ENCODE peak calls at places on chromosomes 4 and X, in ten cellular contexts. A, C, Z, O, X, K, R, S, E and T are unnamed samples.

GRCh38 chrX:72181178-72182125 is at the start of gene PIN4:
- DNase-seq in C (peak; percentile 74), E (peak; percentile 100), R (peak; percentile 94), K (peak; percentile 89), O (peak; percentile 97), X (peak; percentile 99), Z (peak; percentile 42), A (peak; percentile 83), S (peak; percentile 93), T (peak; percentile 96)

GRCh38 chr4:14168919-14169318 is 541.4 kb upstream of the BOD1L1 start:
- DNase-seq in C (no peak), R (no peak), O (peak; percentile 82), A (no peak), Z (no peak), K (no peak), E (peak; percentile 19), S (no peak), X (peak; percentile 90), T (peak; percentile 96)

GRCh38 chr4:170716868-170717267 is 627.1 kb upstream of the AADAT start:
- DNase-seq in A (no peak), O (no peak), C (no peak), E (no peak), Z (no peak), K (no peak), X (no peak), S (no peak), R (no peak), T (peak; percentile 10)

GRCh38 chrX:131845201-131845600 is 177.9 kb upstream of the STK26 start:
- DNase-seq in E (no peak), R (no peak), C (no peak), S (no peak), X (no peak), O (no peak), A (no peak), K (no peak), Z (no peak), T (no peak)

GRCh38 chr4:39591290-39591689 is 47.4 kb downstream of the SMIM14 start:
- DNase-seq in C (no peak), S (no peak), O (no peak), K (no peak), Z (no peak), X (no peak), A (no peak), E (no peak), R (no peak), T (peak; percentile 40)

GRCh38 chrX:29090811-29091210 is 503.6 kb downstream of the IL1RAPL1 start:
- DNase-seq in R (no peak), A (no peak), O (peak; percentile 16), Z (no peak), S (no peak), K (no peak), X (no peak), C (no peak), E (peak; percentile 3), T (peak; percentile 15)

GRCh38 chr4:97984545-97985131 is 158.6 kb downstream of the STPG2 start:
- DNase-seq in X (no peak), S (no peak), Z (no peak), O (no peak), K (no peak), R (no peak), C (no peak), A (peak; percentile 32), E (no peak), T (no peak)

GRCh38 chrX:40459576-40460158 is 121.1 kb upstream of the ATP6AP2 start:
- DNase-seq in A (peak; percentile 38), Z (no peak), C (no peak), E (no peak), K (no peak), R (no peak), X (no peak), S (no peak), O (no peak), T (no peak)

GRCh38 chr4:85127653-85128052 is 161.2 kb upstream of the WDFY3 start:
- DNase-seq in E (peak; percentile 43), R (no peak), O (peak; percentile 35), X (peak; percentile 39), A (peak; percentile 64), K (no peak), S (peak; percentile 3), C (no peak), Z (no peak), T (peak; percentile 50)

GRCh38 chr4:6029254-6029653 is 11.0 kb upstream of the C4orf50 start:
- DNase-seq in R (no peak), K (no peak), C (no peak), S (no peak), E (no peak), A (no peak), Z (no peak), X (no peak), O (no peak), T (no peak)

GRCh38 chr4:155853189-155853588 is 12.9 kb downstream of the ASIC5 start:
- DNase-seq in C (no peak), O (no peak), A (no peak), R (no peak), X (no peak), K (no peak), S (no peak), E (no peak), Z (no peak), T (no peak)

GRCh38 chr4:140052050-140052449 is 101.9 kb downstream of the MAML3 start:
- DNase-seq in R (peak; percentile 40), O (peak; percentile 46), X (peak; percentile 51), C (peak; percentile 37), E (peak; percentile 47), A (peak; percentile 22), K (peak; percentile 21), S (no peak), Z (no peak), T (peak; percentile 58)

GRCh38 chr4:57037982-57038604 is 59.4 kb downstream of the POLR2B start:
- DNase-seq in K (peak; percentile 51), E (peak; percentile 55), S (no peak), Z (no peak), O (peak; percentile 54), X (no peak), C (no peak), R (peak; percentile 69), A (peak; percentile 85), T (peak; percentile 48)

GRCh38 chr4:40995850-40996249 is 218.5 kb downstream of the APBB2 start:
- DNase-seq in O (peak; percentile 82), E (no peak), R (no peak), C (no peak), A (no peak), K (no peak), X (peak; percentile 88), S (no peak), Z (no peak), T (peak; percentile 86)

GRCh38 chr4:146442801-146443200 is 78.9 kb downstream of the SLC10A7 start:
- DNase-seq in R (no peak), O (peak; percentile 61), A (no peak), Z (no peak), E (no peak), X (peak; percentile 35), C (no peak), S (no peak), K (no peak), T (peak; percentile 70)

GRCh38 chr4:181604546-181604945 is 638.7 kb upstream of the TENM3 start:
- DNase-seq in O (no peak), Z (no peak), C (no peak), K (no peak), S (no peak), R (no peak), X (no peak), E (no peak), A (no peak), T (no peak)

GRCh38 chr4:86543080-86543479 is 51.0 kb upstream of the PTPN13 start:
- DNase-seq in E (no peak), O (no peak), A (no peak), Z (no peak), S (no peak), R (no peak), C (no peak), X (no peak), K (no peak), T (no peak)

GRCh38 chr4:89273741-89274141 is 33.9 kb downstream of the GPRIN3 start:
- DNase-seq in R (no peak), A (no peak), Z (no peak), S (no peak), X (no peak), C (no peak), E (no peak), O (no peak), K (no peak), T (no peak)

GRCh38 chr4:10584042-10584441 is 100.5 kb downstream of the CLNK start:
- DNase-seq in K (no peak), O (peak; percentile 92), C (no peak), Z (no peak), A (no peak), R (no peak), S (no peak), X (peak; percentile 46), E (peak; percentile 13), T (peak; percentile 76)

GRCh38 chrX:79366888-79367749 is at the start of gene ITM2A:
- DNase-seq in A (peak; percentile 55), S (peak; percentile 33), X (no peak), K (peak; percentile 29), C (peak; percentile 47), R (peak; percentile 56), E (peak; percentile 99), O (no peak), Z (peak; percentile 7), T (peak; percentile 5)

GRCh38 chr4:185958094-185958493 is 110.9 kb upstream of the TLR3 start:
- DNase-seq in R (no peak), X (no peak), Z (no peak), C (no peak), E (no peak), K (no peak), A (no peak), O (no peak), S (no peak), T (no peak)

GRCh38 chr4:189124149-189124758 is 816.4 kb upstream of the FRG1 start:
- DNase-seq in X (peak; percentile 22), S (no peak), O (peak; percentile 54), E (peak; percentile 7), Z (no peak), A (peak; percentile 56), K (no peak), C (no peak), R (no peak), T (peak; percentile 65)

GRCh38 chrX:49844622-49845021 is 15.5 kb downstream of the PAGE4 start:
- DNase-seq in R (no peak), K (no peak), E (no peak), Z (no peak), O (no peak), C (no peak), A (no peak), X (no peak), S (no peak), T (no peak)

GRCh38 chrX:14913241-14913640 is 40.0 kb downstream of the MOSPD2 start:
- DNase-seq in K (no peak), X (no peak), Z (no peak), S (no peak), R (no peak), A (no peak), E (no peak), C (no peak), O (no peak), T (no peak)

GRCh38 chr4:144288011-144288903 is 147.7 kb upstream of the GYPA start:
- DNase-seq in O (no peak), X (no peak), Z (no peak), A (no peak), E (no peak), C (no peak), S (peak; percentile 41), R (no peak), K (no peak), T (no peak)

GRCh38 chr4:6658635-6659075 is 18.2 kb downstream of the MRFAP1 start:
- DNase-seq in E (no peak), R (peak; percentile 53), X (peak; percentile 14), A (peak; percentile 60), S (peak; percentile 39), O (peak; percentile 25), K (peak; percentile 44), C (peak; percentile 61), Z (no peak), T (no peak)

GRCh38 chr4:174450051-174450450 is 72.2 kb downstream of the HPGD start:
- DNase-seq in A (no peak), X (no peak), S (no peak), K (no peak), O (peak; percentile 24), Z (no peak), C (no peak), E (no peak), R (no peak), T (no peak)

GRCh38 chr4:336099-336892 is 1.3 kb upstream of the ZNF141 start:
- DNase-seq in K (peak; percentile 42), O (peak; percentile 17), R (peak; percentile 35), S (no peak), X (no peak), E (no peak), Z (no peak), A (peak; percentile 27), C (no peak), T (peak; percentile 14)